ENCODE peak calls at places on chromosomes 2 and 18, in seven cellular contexts. E is GM23338, R is K562, K is HepG2, V is upper lobe of left lung, G is Panc1, I is HCT116. P is an unnamed sample.

GRCh38 chr2:222878284-222878876 is 17.5 kb downstream of the ACSL3 start:
- ATAC-seq in E (no peak), R (peak; percentile 65), K (peak; percentile 54), V (no peak), G (no peak), I (peak; percentile 25), P (no peak)

GRCh38 chr2:44598731-44599529 is 237.2 kb downstream of the CAMKMT start:
- ATAC-seq in E (no peak), R (no peak), K (no peak), V (no peak), G (no peak), I (no peak), P (no peak)

GRCh38 chr2:120175000-120175581 is 48.1 kb downstream of the TMEM185B start:
- ATAC-seq in E (peak; percentile 21), R (peak; percentile 60), K (peak; percentile 72), V (no peak), G (peak; percentile 67), I (peak; percentile 69), P (peak; percentile 49)

GRCh38 chr2:68357608-68358337 is 7.3 kb upstream of the PLEK start:
- ATAC-seq in E (peak; percentile 98), R (peak; percentile 95), K (peak; percentile 99), V (peak; percentile 66), G (peak; percentile 80), I (peak; percentile 93), P (peak; percentile 61)

GRCh38 chr2:127401757-127402695 is 14.3 kb upstream of the MAP3K2 start:
- ATAC-seq in E (no peak), R (no peak), K (peak; percentile 3), V (no peak), G (no peak), I (no peak), P (no peak)

GRCh38 chr2:226446406-226447001 is 353.1 kb downstream of the IRS1 start:
- ATAC-seq in E (no peak), R (no peak), K (no peak), V (no peak), G (no peak), I (no peak), P (no peak)

GRCh38 chr18:2913398-2914005 is 66.7 kb downstream of the EMILIN2 start:
- ATAC-seq in E (no peak), R (no peak), K (peak; percentile 5), V (no peak), G (no peak), I (peak; percentile 30), P (no peak)

GRCh38 chr2:145887915-145888314 is 1368.0 kb upstream of the ZEB2 start:
- ATAC-seq in E (no peak), R (no peak), K (no peak), V (no peak), G (no peak), I (no peak), P (no peak)

GRCh38 chr2:84793641-84794040 is 87.2 kb downstream of the TRABD2A start:
- ATAC-seq in E (no peak), R (no peak), K (no peak), V (no peak), G (no peak), I (no peak), P (no peak)

GRCh38 chr2:216274194-216274593 is 98.1 kb downstream of the MARCHF4 start:
- ATAC-seq in E (no peak), R (no peak), K (no peak), V (no peak), G (peak; percentile 48), I (no peak), P (no peak)

GRCh38 chr2:216279459-216279858 is 92.8 kb downstream of the MARCHF4 start:
- ATAC-seq in E (no peak), R (no peak), K (no peak), V (no peak), G (no peak), I (no peak), P (peak; percentile 69)

GRCh38 chr2:216281316-216281715 is 91.0 kb downstream of the MARCHF4 start:
- ATAC-seq in E (peak; percentile 15), R (no peak), K (no peak), V (no peak), G (no peak), I (no peak), P (no peak)

GRCh38 chr2:216279011-216279410 is 93.3 kb downstream of the MARCHF4 start:
- ATAC-seq in E (no peak), R (no peak), K (no peak), V (no peak), G (no peak), I (no peak), P (peak; percentile 36)

DNA sequence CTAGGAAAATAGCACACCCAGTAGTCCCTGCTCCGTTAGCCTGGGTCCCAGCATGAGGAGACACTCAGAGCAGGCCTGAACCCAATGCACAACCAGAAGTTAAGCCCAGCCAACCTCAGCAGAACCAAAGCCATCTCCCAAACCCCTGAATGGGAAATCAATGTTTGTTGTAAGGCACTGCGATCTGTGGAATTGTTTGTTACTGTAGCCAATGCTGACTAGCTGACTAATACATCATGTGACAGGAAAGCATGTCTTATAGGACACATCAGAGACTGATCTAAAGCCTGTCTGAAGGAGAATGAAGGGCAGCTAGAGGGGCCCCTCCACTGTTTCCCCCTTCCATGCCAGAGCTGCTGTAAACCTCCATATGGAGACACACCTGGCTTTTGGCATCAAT is 96.4 kb downstream of the MARCHF4 start:
- ATAC-seq in E (no peak), R (no peak), K (no peak), V (no peak), G (no peak), I (no peak), P (no peak)
- H3K4me1 ChIP-seq in E (no peaks in the 10 kb centered on the region), R (no peaks in the 10 kb centered on the region), K (no peaks in the 10 kb centered on the region), V (no peaks in the 10 kb centered on the region), G (no peaks in the 10 kb centered on the region), I (no peaks in the 10 kb centered on the region), P (peaks cover 15% of the 10 kb centered on the region)

GRCh38 chr2:17540813-17541513 is 467 bp downstream of the VSNL1 start:
- ATAC-seq in E (no peak), R (no peak), K (peak; percentile 1), V (no peak), G (no peak), I (no peak), P (no peak)

GRCh38 chr2:17541514-17541950 is 1.0 kb downstream of the VSNL1 start:
- ATAC-seq in E (no peak), R (no peak), K (no peak), V (no peak), G (no peak), I (no peak), P (no peak)

GRCh38 chr2:17538844-17539554 is 1.5 kb upstream of the VSNL1 start:
- ATAC-seq in E (peak; percentile 62), R (peak; percentile 91), K (peak; percentile 80), V (peak; percentile 85), G (peak; percentile 83), I (peak; percentile 58), P (peak; percentile 90)

GRCh38 chr2:17539596-17539992 is 902 bp upstream of the VSNL1 start:
- ATAC-seq in E (peak; percentile 33), R (no peak), K (peak; percentile 42), V (peak; percentile 15), G (no peak), I (peak; percentile 62), P (no peak)

DNA sequence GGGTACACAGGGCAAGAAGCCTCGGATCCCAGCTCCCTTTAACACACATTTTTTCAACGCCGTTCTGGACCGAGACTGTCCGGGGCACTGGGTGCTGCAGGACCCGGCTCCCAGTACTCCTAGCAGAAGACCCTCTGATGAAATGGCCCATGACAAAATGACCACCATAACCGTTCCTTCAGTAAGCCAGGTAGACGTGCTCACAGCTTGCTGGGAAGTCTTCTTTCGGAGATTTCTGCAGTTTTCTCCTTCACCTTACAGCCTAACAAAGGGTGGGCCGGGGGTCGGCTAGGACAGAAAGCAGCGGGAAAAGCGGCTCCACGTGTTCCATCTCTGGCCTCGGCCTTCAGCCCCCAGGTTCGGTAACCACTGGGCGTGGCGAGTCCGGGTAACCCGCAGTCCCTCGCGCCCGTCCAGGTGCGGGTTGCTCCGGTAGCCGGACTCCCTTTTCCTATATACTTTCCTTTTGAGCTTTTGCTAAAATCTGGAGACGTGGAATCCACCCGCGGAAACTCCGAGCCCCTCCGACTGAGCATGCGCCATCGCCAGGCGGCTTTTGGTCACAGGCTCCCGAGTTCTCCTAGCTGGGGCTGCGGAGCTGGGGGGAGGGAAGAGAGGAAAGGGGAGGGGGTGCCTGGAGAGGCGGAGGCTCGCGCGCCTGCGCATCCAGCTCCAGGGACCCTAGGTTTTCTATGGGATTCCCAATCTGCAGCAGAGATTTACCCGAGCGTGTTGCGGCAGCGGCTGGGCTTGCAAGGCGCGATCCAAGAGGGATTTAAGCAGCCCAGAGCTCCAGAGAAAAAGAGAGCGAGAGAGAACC is at the start of gene VSNL1:
- ATAC-seq in E (peak; percentile 63), R (peak; percentile 65), K (peak; percentile 73), V (peak; percentile 87), G (peak; percentile 44), I (peak; percentile 70), P (peak; percentile 73)
- TF ChIP-seq CTCF in E (no peak), R (no peak), K (peak; percentile 35), V (no peak), G (no peak), I (no peak), P (no peak)

DNA sequence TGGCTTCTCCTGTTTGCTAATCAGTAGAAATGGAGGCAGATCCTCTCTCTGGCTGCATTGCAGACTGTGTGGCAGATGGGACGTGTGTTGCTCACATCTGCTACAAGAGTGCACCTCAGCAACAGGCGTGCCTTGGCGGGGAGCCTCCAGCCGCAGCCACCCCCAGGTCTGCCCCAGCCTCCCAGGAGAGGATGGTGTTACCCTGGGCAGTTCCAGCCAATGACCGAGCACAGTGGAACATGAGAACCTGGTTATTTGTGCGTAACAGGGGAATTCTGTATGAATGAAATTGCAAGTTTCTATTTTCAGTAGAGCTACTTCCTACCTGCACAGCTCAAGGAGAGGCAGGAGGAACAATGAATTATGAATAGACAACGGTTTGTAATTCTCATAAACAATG is 130.6 kb upstream of the CBLN2 start:
- ATAC-seq in E (no peak), R (no peak), K (no peak), V (no peak), G (no peak), I (no peak), P (no peak)
- TF ChIP-seq POLR2AphosphoS5 in E (no peak), R (no peak), K (no peak), V (no peak), G (no peak), I (no peak), P (no peak)

DNA sequence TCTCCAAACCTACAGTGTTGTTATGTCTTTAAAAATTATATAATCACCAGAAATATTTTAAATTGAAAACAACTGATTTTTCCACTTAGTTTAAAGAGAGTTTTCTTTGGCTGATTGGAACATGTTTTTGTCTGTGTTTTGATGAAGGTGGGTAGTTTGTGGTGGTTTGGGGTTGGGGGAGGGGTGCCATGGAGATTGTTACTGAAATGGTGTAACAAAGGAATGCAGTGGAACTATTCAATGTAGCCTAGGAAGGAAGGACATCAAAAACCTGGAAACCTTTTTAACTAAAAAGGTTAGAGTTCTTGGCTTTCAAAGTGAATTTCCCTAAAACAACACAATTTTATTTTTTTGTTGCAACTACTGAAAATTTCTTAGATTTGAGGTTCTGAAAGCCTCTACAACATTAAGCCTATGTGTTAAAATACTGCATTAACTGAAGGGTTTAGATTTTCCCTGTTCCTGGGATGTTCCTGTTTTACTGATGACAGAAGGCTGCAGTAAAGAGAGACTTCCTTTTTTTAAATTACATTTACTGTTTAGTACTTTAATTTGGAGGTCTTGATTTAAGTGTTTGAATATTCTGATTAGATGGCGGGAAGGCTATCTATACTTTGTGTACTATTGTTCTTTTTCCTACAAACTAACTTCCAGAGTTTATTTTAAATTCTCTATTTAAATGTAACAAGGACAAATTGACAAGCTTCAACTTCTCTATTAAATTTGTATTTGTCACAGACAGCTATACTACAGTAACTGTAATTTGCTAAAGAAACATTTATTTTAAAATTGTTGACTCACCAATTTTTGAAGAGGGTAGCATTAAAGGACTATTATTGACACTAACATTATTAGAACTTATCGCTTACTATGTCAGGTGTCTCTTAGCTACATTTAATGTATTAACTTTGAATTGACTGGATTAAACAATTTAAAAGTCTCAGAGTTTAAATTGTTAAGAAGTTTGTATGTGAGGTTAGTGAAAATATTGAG is 87.7 kb downstream of the LIMS1 start:
- ATAC-seq in E (peak; percentile 69), R (no peak), K (no peak), V (no peak), G (no peak), I (no peak), P (no peak)
- H3K4me1 ChIP-seq in E (peaks cover 36% of the 10 kb centered on the region), R (peaks cover 59% of the 10 kb centered on the region), K (peaks cover 34% of the 10 kb centered on the region), V (peaks cover 62% of the 10 kb centered on the region), G (peaks cover 79% of the 10 kb centered on the region), I (peaks cover 10% of the 10 kb centered on the region), P (peaks cover 22% of the 10 kb centered on the region)

P was measured in gastroesophageal sphincter.